ENCODE peak calls at places on chromosomes 2 and 18, in five cellular contexts. W is BJ, I is colonic mucosa, Q is lung, H is lower leg skin. V is an unnamed sample.

GRCh38 chr2:170712653-170713279 is 2.4 kb upstream of the SP5 start:
- DNase-seq in W (no peak), I (no peak), Q (no peak), H (no peak), V (no peak)

GRCh38 chr2:105439130-105439529 is 40.3 kb upstream of the FHL2 start:
- DNase-seq in W (no peak), I (no peak), Q (no peak), H (no peak), V (no peak)

GRCh38 chr2:104378853-104379374 is 475.0 kb upstream of the POU3F3 start:
- DNase-seq in W (no peak), I (peak), Q (no peak), H (no peak), V (no peak)

GRCh38 chr18:25262920-25263319 is 89.0 kb downstream of the ZNF521 start:
- DNase-seq in W (peak), I (no peak), Q (no peak), H (no peak), V (no peak)

GRCh38 chr2:115214050-115214449 is 771.6 kb downstream of the DPP10 start:
- DNase-seq in W (no peak), I (no peak), Q (no peak), H (no peak), V (no peak)

GRCh38 chr2:216242365-216242764 is 129.9 kb downstream of the MARCHF4 start:
- DNase-seq in W (no peak), I (no peak), Q (no peak), H (no peak), V (no peak)

GRCh38 chr18:9934274-9934673 is 20.5 kb downstream of the VAPA start:
- DNase-seq in W (no peak), I (no peak), Q (no peak), H (no peak), V (no peak)

GRCh38 chr2:176493221-176493825 is 224.1 kb downstream of the MTX2 start:
- DNase-seq in W (no peak), I (no peak), Q (no peak), H (no peak), V (no peak)

GRCh38 chr18:63119647-63120046 is 199.9 kb downstream of the BCL2 start:
- DNase-seq in W (no peak), I (peak), Q (no peak), H (no peak), V (no peak)

GRCh38 chr2:178895872-178896271 is 88.6 kb upstream of the TTN start:
- DNase-seq in W (no peak), I (no peak), Q (no peak), H (no peak), V (no peak)

GRCh38 chr2:128801581-128801980 is 482.9 kb upstream of the HS6ST1 start:
- DNase-seq in W (no peak), I (no peak), Q (no peak), H (no peak), V (no peak)

GRCh38 chr2:99881901-99882591 is 260.3 kb downstream of the AFF3 start:
- DNase-seq in W (no peak), I (no peak), Q (no peak), H (no peak), V (peak)

GRCh38 chr2:134692461-134692860 is 26.3 kb downstream of the TMEM163 start:
- DNase-seq in W (no peak), I (no peak), Q (no peak), H (no peak), V (no peak)

GRCh38 chr2:25690058-25690457 is 16.7 kb upstream of the DTNB start:
- DNase-seq in W (no peak), I (no peak), Q (no peak), H (no peak), V (no peak)

GRCh38 chr18:10003281-10003680 is 89.5 kb downstream of the VAPA start:
- DNase-seq in W (no peak), I (no peak), Q (no peak), H (no peak), V (no peak)

DNA sequence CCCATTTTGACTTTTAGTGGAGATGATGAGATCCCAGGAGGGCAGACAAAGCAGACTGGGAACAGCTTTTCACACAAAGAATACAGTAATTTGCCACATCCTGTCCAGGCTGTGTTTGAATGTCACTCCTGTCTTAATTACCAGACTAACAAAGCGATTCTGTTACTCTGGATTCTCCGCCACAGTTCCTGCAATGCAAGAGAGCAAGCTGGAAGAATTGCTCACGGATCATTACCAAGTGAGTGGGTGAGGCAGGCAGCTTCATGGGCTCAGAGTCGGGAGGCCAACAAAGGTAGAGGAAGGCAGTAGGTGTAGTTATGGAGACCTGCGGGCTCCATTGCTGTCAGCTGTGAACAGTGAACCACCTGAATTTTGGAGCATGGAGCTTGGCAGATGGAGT is 250.5 kb upstream of the ATP5MC3 start:
- DNase-seq in W (no peak), I (no peak), Q (no peak), H (no peak), V (no peak)
- H3K4me3 ChIP-seq in W (no peak), I (no peak), Q (no peak), H (no peak), V (no peak)

DNA sequence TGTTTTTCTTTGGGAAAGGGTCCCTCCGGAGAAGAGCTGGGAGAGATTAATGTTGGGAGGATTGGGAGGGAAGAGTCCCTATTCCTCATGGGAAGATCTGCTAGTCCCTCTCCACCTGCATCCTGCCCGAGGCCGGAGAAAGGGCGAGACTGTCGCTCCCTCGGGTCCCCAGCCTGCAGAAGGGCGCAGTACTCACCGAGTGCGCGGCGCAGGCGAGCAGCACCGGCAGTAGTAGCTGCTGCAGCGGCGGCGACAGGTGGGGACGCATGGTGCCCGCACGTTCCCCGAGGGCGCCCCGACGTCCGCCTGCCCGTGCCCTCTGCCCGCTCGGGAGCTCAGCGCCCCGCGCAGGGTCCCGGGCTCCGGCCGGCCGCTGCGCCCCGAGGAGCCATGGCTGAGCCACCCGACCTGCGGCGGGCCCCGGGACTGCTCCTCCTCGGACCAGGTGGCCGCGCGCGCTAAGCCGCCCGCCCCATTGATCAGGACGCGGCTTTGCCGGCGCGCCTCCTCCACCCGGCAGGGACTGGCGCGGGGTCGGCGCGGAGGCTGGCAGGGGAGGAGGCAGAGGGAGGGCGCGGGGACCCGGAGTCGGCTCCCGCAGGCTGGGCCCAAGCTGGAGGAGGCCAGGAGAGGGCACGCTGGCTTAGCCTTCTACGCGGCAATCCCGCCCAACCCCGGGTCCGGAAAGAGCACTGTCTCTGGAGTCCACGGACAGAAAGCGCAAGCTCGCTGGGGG is at the start of gene SCTR:
- DNase-seq in W (no peak), I (no peak), Q (no peak), H (no peak), V (no peak)
- H3K4me3 ChIP-seq in W (no peak), I (no peak), Q (peak), H (no peak), V (no peak)

DNA sequence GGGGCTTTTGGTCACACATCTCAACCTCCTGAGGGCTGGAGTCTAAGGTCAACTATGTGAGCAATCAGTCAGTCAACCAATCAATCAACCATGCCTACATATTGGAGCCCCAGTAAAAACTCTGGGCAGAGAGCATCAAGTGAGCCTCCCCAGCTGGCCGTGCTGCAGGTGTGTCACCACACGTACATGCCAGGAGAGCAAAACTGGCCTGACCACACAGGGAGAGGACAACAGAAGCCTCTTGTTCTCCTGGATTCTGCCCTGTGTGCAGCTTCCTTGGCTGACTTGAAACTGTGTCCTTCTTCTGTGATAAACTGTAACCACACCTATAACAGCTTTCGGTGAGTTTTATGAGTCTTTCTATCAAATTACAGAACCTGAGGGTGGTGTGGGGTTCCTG is 25.9 kb downstream of the GPR35 start:
- DNase-seq in W (no peak), I (no peak), Q (no peak), H (peak), V (no peak)
- H3K4me3 ChIP-seq in W (no peak), I (no peak), Q (no peak), H (no peak), V (no peak)

GRCh38 chr18:11996907-11997306 is 15.6 kb downstream of the IMPA2 start:
- DNase-seq in W (no peak), I (no peak), Q (no peak), H (no peak), V (no peak)

GRCh38 chr18:11995445-11996189 is 14.3 kb downstream of the IMPA2 start:
- DNase-seq in W (no peak), I (peak), Q (peak), H (peak), V (peak)

GRCh38 chr18:11997466-11997865 is 16.2 kb downstream of the IMPA2 start:
- DNase-seq in W (no peak), I (no peak), Q (no peak), H (no peak), V (no peak)

GRCh38 chr18:11994708-11995444 is 13.6 kb downstream of the IMPA2 start:
- DNase-seq in W (no peak), I (peak), Q (no peak), H (no peak), V (no peak)

GRCh38 chr18:11996190-11996754 is 15.0 kb downstream of the IMPA2 start:
- DNase-seq in W (no peak), I (no peak), Q (no peak), H (no peak), V (no peak)
- H3K4me3 ChIP-seq in W (no peak), I (no peak), Q (no peak), H (no peak), V (no peak)

GRCh38 chr2:136119717-136120675 is 2.0 kb upstream of the CXCR4 start:
- DNase-seq in W (no peak), I (no peak), Q (no peak), H (no peak), V (no peak)
- H3K4me3 ChIP-seq in W (no peak), I (peak), Q (no peak), H (no peak), V (no peak)